ENCODE peak calls at places on chromosome 7, in nine cellular contexts. One of them, this sample, is unnamed.
A peak's percentile ranks its signal among the peaks of the same experiment; 100 is the strongest.

GRCh38 chr7:135147899-135148721 is at the start of gene TMEM140:
- DNase-seq in nucleus accumbens: no peak
- DNase-seq in heart right ventricle: no peak
- DNase-seq in LoVo: peak; percentile 81
- DNase-seq in erythroblast: peak; percentile 92
- DNase-seq in cardiac fibroblast: peak; percentile 81
- DNase-seq in uterus: no peak
- DNase-seq in effector CD4-positive, alpha-beta T cell: peak; percentile 45
- DNase-seq in hippocampal formation: peak; percentile 50
- DNase-seq in this sample: no peak

GRCh38 chr7:117227091-117227490 is 95.8 kb downstream of the WNT2 start:
- DNase-seq in nucleus accumbens: no peak
- DNase-seq in heart right ventricle: no peak
- DNase-seq in LoVo: no peak
- DNase-seq in erythroblast: no peak
- DNase-seq in cardiac fibroblast: no peak
- DNase-seq in uterus: no peak
- DNase-seq in effector CD4-positive, alpha-beta T cell: no peak
- DNase-seq in hippocampal formation: no peak
- DNase-seq in this sample: no peak

GRCh38 chr7:80729586-80730320 is 91.3 kb downstream of the CD36 start:
- DNase-seq in nucleus accumbens: no peak
- DNase-seq in heart right ventricle: no peak
- DNase-seq in LoVo: no peak
- DNase-seq in erythroblast: no peak
- DNase-seq in cardiac fibroblast: no peak
- DNase-seq in uterus: peak; percentile 25
- DNase-seq in effector CD4-positive, alpha-beta T cell: no peak
- DNase-seq in hippocampal formation: no peak
- DNase-seq in this sample: no peak

GRCh38 chr7:41573017-41573416 is 129.9 kb downstream of the INHBA start:
- DNase-seq in nucleus accumbens: no peak
- DNase-seq in heart right ventricle: no peak
- DNase-seq in LoVo: peak; percentile 57
- DNase-seq in erythroblast: no peak
- DNase-seq in cardiac fibroblast: peak; percentile 71
- DNase-seq in uterus: no peak
- DNase-seq in effector CD4-positive, alpha-beta T cell: no peak
- DNase-seq in hippocampal formation: no peak
- DNase-seq in this sample: no peak

GRCh38 chr7:100089458-100090201 is 861 bp downstream of the COPS6 start:
- DNase-seq in nucleus accumbens: no peak
- DNase-seq in heart right ventricle: no peak
- DNase-seq in LoVo: no peak
- DNase-seq in erythroblast: no peak
- DNase-seq in cardiac fibroblast: peak; percentile 38
- DNase-seq in uterus: no peak
- DNase-seq in effector CD4-positive, alpha-beta T cell: no peak
- DNase-seq in hippocampal formation: no peak
- DNase-seq in this sample: no peak

GRCh38 chr7:151210087-151210854 is at the start of gene H2BK1:
- DNase-seq in nucleus accumbens: no peak
- DNase-seq in heart right ventricle: no peak
- DNase-seq in LoVo: no peak
- DNase-seq in erythroblast: no peak
- DNase-seq in cardiac fibroblast: no peak
- DNase-seq in uterus: no peak
- DNase-seq in effector CD4-positive, alpha-beta T cell: no peak
- DNase-seq in hippocampal formation: no peak
- DNase-seq in this sample: no peak

GRCh38 chr7:76340617-76341131 is 18.1 kb downstream of the YWHAG start:
- DNase-seq in nucleus accumbens: no peak
- DNase-seq in heart right ventricle: no peak
- DNase-seq in LoVo: no peak
- DNase-seq in erythroblast: peak; percentile 53
- DNase-seq in cardiac fibroblast: peak; percentile 86
- DNase-seq in uterus: no peak
- DNase-seq in effector CD4-positive, alpha-beta T cell: no peak
- DNase-seq in hippocampal formation: no peak
- DNase-seq in this sample: no peak

GRCh38 chr7:37208528-37208927 is 240.1 kb downstream of the ELMO1 start:
- DNase-seq in nucleus accumbens: no peak
- DNase-seq in heart right ventricle: no peak
- DNase-seq in LoVo: peak; percentile 34
- DNase-seq in erythroblast: peak; percentile 70
- DNase-seq in cardiac fibroblast: peak; percentile 78
- DNase-seq in uterus: peak; percentile 77
- DNase-seq in effector CD4-positive, alpha-beta T cell: no peak
- DNase-seq in hippocampal formation: peak; percentile 60
- DNase-seq in this sample: no peak